ENCODE peak calls at places on chromosomes 7 and 10, in seven cellular contexts. One of them, this sample, is unnamed.

GRCh38 chr10:75476985-75477384 is 45.6 kb downstream of the LRMDA start:
- DNase-seq in T follicular helper cell: no peak
- DNase-seq in KBM-7: no peak
- DNase-seq in DMS 273 treated with DMSO at 0.1 percent for 48 hours: no peak
- DNase-seq in GM13977: no peak
- DNase-seq in esophagus squamous epithelium: no peak
- DNase-seq in lower leg skin: no peak
- DNase-seq in this sample: no peak

GRCh38 chr10:122128357-122128756 is 139.4 kb downstream of the TACC2 start:
- DNase-seq in T follicular helper cell: no peak
- DNase-seq in KBM-7: no peak
- DNase-seq in DMS 273 treated with DMSO at 0.1 percent for 48 hours: no peak
- DNase-seq in GM13977: no peak
- DNase-seq in esophagus squamous epithelium: no peak
- DNase-seq in lower leg skin: no peak
- DNase-seq in this sample: no peak

GRCh38 chr7:6008668-6009611 is at the start of the genes AIMP2 and PMS2:
- DNase-seq in T follicular helper cell: peak
- DNase-seq in KBM-7: peak
- DNase-seq in DMS 273 treated with DMSO at 0.1 percent for 48 hours: peak
- DNase-seq in GM13977: peak
- DNase-seq in esophagus squamous epithelium: peak
- DNase-seq in lower leg skin: peak
- DNase-seq in this sample: peak

GRCh38 chr10:11539191-11539868 is 72.1 kb downstream of the USP6NL start:
- DNase-seq in T follicular helper cell: no peak
- DNase-seq in KBM-7: no peak
- DNase-seq in DMS 273 treated with DMSO at 0.1 percent for 48 hours: no peak
- DNase-seq in GM13977: no peak
- DNase-seq in esophagus squamous epithelium: no peak
- DNase-seq in lower leg skin: no peak
- DNase-seq in this sample: no peak

GRCh38 chr7:140562921-140563600 is 77.6 kb downstream of the DENND2A start:
- DNase-seq in T follicular helper cell: no peak
- DNase-seq in KBM-7: no peak
- DNase-seq in DMS 273 treated with DMSO at 0.1 percent for 48 hours: peak
- DNase-seq in GM13977: no peak
- DNase-seq in esophagus squamous epithelium: no peak
- DNase-seq in lower leg skin: no peak
- DNase-seq in this sample: no peak

GRCh38 chr10:77864151-77864851 is 62.3 kb downstream of the DLG5 start:
- DNase-seq in T follicular helper cell: no peak
- DNase-seq in KBM-7: no peak
- DNase-seq in DMS 273 treated with DMSO at 0.1 percent for 48 hours: no peak
- DNase-seq in GM13977: no peak
- DNase-seq in esophagus squamous epithelium: no peak
- DNase-seq in lower leg skin: no peak
- DNase-seq in this sample: no peak

GRCh38 chr7:8056431-8056830 is 87.8 kb downstream of the GLCCI1 start:
- DNase-seq in T follicular helper cell: no peak
- DNase-seq in KBM-7: no peak
- DNase-seq in DMS 273 treated with DMSO at 0.1 percent for 48 hours: no peak
- DNase-seq in GM13977: no peak
- DNase-seq in esophagus squamous epithelium: no peak
- DNase-seq in lower leg skin: no peak
- DNase-seq in this sample: no peak

GRCh38 chr10:12782537-12782936 is 219.0 kb downstream of the CCDC3 start:
- DNase-seq in T follicular helper cell: no peak
- DNase-seq in KBM-7: peak
- DNase-seq in DMS 273 treated with DMSO at 0.1 percent for 48 hours: no peak
- DNase-seq in GM13977: peak
- DNase-seq in esophagus squamous epithelium: no peak
- DNase-seq in lower leg skin: no peak
- DNase-seq in this sample: no peak

GRCh38 chr7:44390701-44391100 is 65.3 kb upstream of the CAMK2B start:
- DNase-seq in T follicular helper cell: no peak
- DNase-seq in KBM-7: no peak
- DNase-seq in DMS 273 treated with DMSO at 0.1 percent for 48 hours: no peak
- DNase-seq in GM13977: no peak
- DNase-seq in esophagus squamous epithelium: no peak
- DNase-seq in lower leg skin: peak
- DNase-seq in this sample: no peak

GRCh38 chr10:59012839-59013238 is 163.6 kb upstream of the PHYHIPL start:
- DNase-seq in T follicular helper cell: no peak
- DNase-seq in KBM-7: no peak
- DNase-seq in DMS 273 treated with DMSO at 0.1 percent for 48 hours: no peak
- DNase-seq in GM13977: no peak
- DNase-seq in esophagus squamous epithelium: no peak
- DNase-seq in lower leg skin: no peak
- DNase-seq in this sample: no peak

GRCh38 chr10:18271481-18271880 is 131.3 kb downstream of the CACNB2 start:
- DNase-seq in T follicular helper cell: no peak
- DNase-seq in KBM-7: no peak
- DNase-seq in DMS 273 treated with DMSO at 0.1 percent for 48 hours: no peak
- DNase-seq in GM13977: no peak
- DNase-seq in esophagus squamous epithelium: no peak
- DNase-seq in lower leg skin: no peak
- DNase-seq in this sample: no peak

GRCh38 chr10:70576803-70577517 is 25.6 kb downstream of the PRF1 start:
- DNase-seq in T follicular helper cell: no peak
- DNase-seq in KBM-7: no peak
- DNase-seq in DMS 273 treated with DMSO at 0.1 percent for 48 hours: no peak
- DNase-seq in GM13977: no peak
- DNase-seq in esophagus squamous epithelium: no peak
- DNase-seq in lower leg skin: no peak
- DNase-seq in this sample: no peak

GRCh38 chr7:95859434-95859833 is 87.1 kb downstream of the DYNC1I1 start:
- DNase-seq in T follicular helper cell: no peak
- DNase-seq in KBM-7: no peak
- DNase-seq in DMS 273 treated with DMSO at 0.1 percent for 48 hours: no peak
- DNase-seq in GM13977: no peak
- DNase-seq in esophagus squamous epithelium: no peak
- DNase-seq in lower leg skin: no peak
- DNase-seq in this sample: no peak

GRCh38 chr7:424301-424935 is 95.2 kb downstream of the PDGFA start:
- DNase-seq in T follicular helper cell: no peak
- DNase-seq in KBM-7: no peak
- DNase-seq in DMS 273 treated with DMSO at 0.1 percent for 48 hours: no peak
- DNase-seq in GM13977: no peak
- DNase-seq in esophagus squamous epithelium: no peak
- DNase-seq in lower leg skin: no peak
- DNase-seq in this sample: no peak

GRCh38 chr7:147640821-147641220 is 949.7 kb upstream of the C7orf33 start:
- DNase-seq in T follicular helper cell: no peak
- DNase-seq in KBM-7: no peak
- DNase-seq in DMS 273 treated with DMSO at 0.1 percent for 48 hours: no peak
- DNase-seq in GM13977: no peak
- DNase-seq in esophagus squamous epithelium: no peak
- DNase-seq in lower leg skin: no peak
- DNase-seq in this sample: no peak

GRCh38 chr10:116771101-116771705 is 28.8 kb upstream of the HSPA12A start:
- DNase-seq in T follicular helper cell: no peak
- DNase-seq in KBM-7: no peak
- DNase-seq in DMS 273 treated with DMSO at 0.1 percent for 48 hours: no peak
- DNase-seq in GM13977: no peak
- DNase-seq in esophagus squamous epithelium: peak
- DNase-seq in lower leg skin: peak
- DNase-seq in this sample: no peak

GRCh38 chr10:95181731-95182130 is 12.3 kb upstream of the ACSM6 start:
- DNase-seq in T follicular helper cell: no peak
- DNase-seq in KBM-7: no peak
- DNase-seq in DMS 273 treated with DMSO at 0.1 percent for 48 hours: no peak
- DNase-seq in GM13977: no peak
- DNase-seq in esophagus squamous epithelium: no peak
- DNase-seq in lower leg skin: no peak
- DNase-seq in this sample: no peak

GRCh38 chr10:35600193-35600592 is 4.9 kb upstream of the GJD4 start:
- DNase-seq in T follicular helper cell: no peak
- DNase-seq in KBM-7: no peak
- DNase-seq in DMS 273 treated with DMSO at 0.1 percent for 48 hours: no peak
- DNase-seq in GM13977: no peak
- DNase-seq in esophagus squamous epithelium: no peak
- DNase-seq in lower leg skin: no peak
- DNase-seq in this sample: no peak

This sample was measured in naive thymus-derived CD8-positive, alpha-beta T cell.